ENCODE peak calls at places on chromosome 16, in four cellular contexts. K is hepatic stellate cell; Z is breast epithelium; A is activated naive CD4-positive, alpha-beta T cell. N is an unnamed sample.

GRCh38 chr16:49854227-49855203 is 1.4 kb downstream of the ZNF423 start:
- DNase-seq in K (peak; percentile 52), Z (no peak), A (no peak), N (no peak)

GRCh38 chr16:30430428-30430970 is 669 bp upstream of the DCTPP1 start:
- DNase-seq in K (no peak), Z (no peak), A (no peak), N (no peak)

GRCh38 chr16:85011846-85012284 is 530 bp upstream of the ZDHHC7 start:
- DNase-seq in K (no peak), Z (no peak), A (no peak), N (no peak)

GRCh38 chr16:57190136-57190535 is 4.0 kb downstream of the RSPRY1 start:
- DNase-seq in K (no peak), Z (no peak), A (no peak), N (no peak)

GRCh38 chr16:2086136-2086742 is 38.5 kb downstream of the TSC2 start:
- DNase-seq in K (no peak), Z (no peak), A (no peak), N (no peak)

GRCh38 chr16:3589001-3589400 is 11.8 kb upstream of the NLRC3 start:
- DNase-seq in K (no peak), Z (no peak), A (no peak), N (no peak)

GRCh38 chr16:2178321-2179106 is 17.9 kb downstream of the CASKIN1 start:
- DNase-seq in K (no peak), Z (no peak), A (no peak), N (no peak)

GRCh38 chr16:46607529-46607928 is 13.7 kb downstream of the SHCBP1 start:
- DNase-seq in K (peak; percentile 27), Z (no peak), A (no peak), N (no peak)

GRCh38 chr16:85611455-85612190 is 1.5 kb upstream of the GSE1 start:
- DNase-seq in K (peak; percentile 95), Z (peak; percentile 89), A (no peak), N (peak; percentile 50)

GRCh38 chr16:26981266-26981938 is 85.3 kb upstream of the C16orf82 start:
- DNase-seq in K (peak; percentile 75), Z (no peak), A (no peak), N (no peak)

GRCh38 chr16:50308237-50308965 is 42.0 kb downstream of the ADCY7 start:
- DNase-seq in K (no peak), Z (peak; percentile 37), A (no peak), N (peak; percentile 11)

GRCh38 chr16:85136213-85136704 is 24.0 kb upstream of the CIBAR2 start:
- DNase-seq in K (no peak), Z (no peak), A (no peak), N (no peak)

GRCh38 chr16:57301126-57301817 is 16.8 kb upstream of the PLLP start:
- DNase-seq in K (no peak), Z (no peak), A (no peak), N (no peak)

N was measured in activated B cell treated with CpG ODN at 0.5 μM for 24 hours.